ENCODE peak calls at places on chromosomes 11 and 22, in ten cellular contexts. H is fibroblast of lung; J is tibial artery; B is IMR-90; P is adrenal gland; Y is CD4-positive, CD25-positive, alpha-beta regulatory T cell; D is A549; V is GM23248; Z is upper lobe of right lung; A is astrocyte. X is an unnamed sample.
A peak's percentile ranks its signal among the peaks of the same experiment; 100 is the strongest.

GRCh38 chr11:112321521-112322172 is 61.0 kb upstream of the PLET1 start:
- DNase-seq in A (peak; percentile 92), Z (peak; percentile 85), P (peak; percentile 86), V (peak; percentile 50), Y (no peak), J (no peak), B (peak; percentile 89), D (no peak), H (peak; percentile 90), X (peak; percentile 99)

GRCh38 chr11:14642873-14643696 is 519 bp upstream of the PDE3B start:
- DNase-seq in P (no peak), B (no peak), H (no peak), J (no peak), Z (peak; percentile 61), D (no peak), A (no peak), V (no peak), Y (no peak), X (no peak)

GRCh38 chr22:28231423-28231822 is 312.4 kb upstream of the PITPNB start:
- DNase-seq in D (no peak), P (no peak), J (no peak), H (peak; percentile 83), A (peak; percentile 80), V (peak; percentile 52), Y (no peak), B (peak; percentile 52), Z (no peak), X (no peak)

GRCh38 chr11:127965947-127966668 is 621.2 kb downstream of the ETS1 start:
- DNase-seq in Z (no peak), B (peak; percentile 1), P (no peak), V (peak; percentile 55), J (no peak), Y (no peak), H (peak; percentile 3), D (no peak), A (peak; percentile 3), X (no peak)

GRCh38 chr11:36458129-36458918 is 51.7 kb downstream of the TRAF6 start:
- DNase-seq in H (no peak), J (no peak), B (no peak), D (no peak), A (no peak), P (no peak), Y (no peak), Z (no peak), V (no peak), X (no peak)

GRCh38 chr11:16610213-16610737 is 128.2 kb upstream of the C11orf58 start:
- DNase-seq in H (no peak), Y (no peak), V (no peak), D (no peak), P (no peak), B (no peak), J (no peak), A (no peak), Z (no peak), X (no peak)

GRCh38 chr11:44992181-44992582 is 41.5 kb upstream of the TP53I11 start:
- DNase-seq in V (peak; percentile 23), B (no peak), P (peak; percentile 45), Z (no peak), D (no peak), Y (no peak), J (no peak), A (no peak), H (no peak), X (no peak)

GRCh38 chr22:48478529-48479265 is 1349.0 kb downstream of the BRD1 start:
- DNase-seq in D (no peak), B (no peak), V (no peak), A (no peak), J (no peak), Y (no peak), H (no peak), P (no peak), Z (no peak), X (no peak)

GRCh38 chr11:35223429-35223828 is 84.5 kb downstream of the CD44 start:
- DNase-seq in P (no peak), Y (no peak), Z (no peak), H (peak; percentile 67), J (no peak), A (peak; percentile 60), B (peak; percentile 62), D (no peak), V (peak; percentile 67), X (no peak)

GRCh38 chr11:121304750-121305149 is 12.2 kb downstream of the SC5D start:
- DNase-seq in J (no peak), Z (no peak), B (peak; percentile 45), H (no peak), A (no peak), P (no peak), Y (no peak), V (peak; percentile 25), D (no peak), X (no peak)

GRCh38 chr11:121312483-121312882 is 19.9 kb downstream of the SC5D start:
- DNase-seq in P (no peak), V (no peak), H (no peak), J (no peak), A (no peak), Z (no peak), Y (no peak), D (no peak), B (no peak), X (no peak)

GRCh38 chr11:121311373-121311772 is 18.8 kb downstream of the SC5D start:
- DNase-seq in B (no peak), A (no peak), H (no peak), P (no peak), D (no peak), V (no peak), J (no peak), Y (no peak), Z (no peak), X (no peak)

GRCh38 chr11:121310908-121311307 is 18.3 kb downstream of the SC5D start:
- DNase-seq in V (no peak), J (no peak), A (no peak), Y (no peak), Z (no peak), P (no peak), B (no peak), D (no peak), H (no peak), X (no peak)

GRCh38 chr11:121309688-121310087 is 17.1 kb downstream of the SC5D start:
- DNase-seq in Y (no peak), V (no peak), J (no peak), A (no peak), Z (no peak), H (no peak), B (no peak), P (no peak), D (no peak), X (no peak)
- H3K4me1 ChIP-seq in Y (no peaks in the 10 kb centered on the region), V (peaks cover under 1% of the 10 kb centered on the region), J (no peaks in the 10 kb centered on the region), A (no peaks in the 10 kb centered on the region), Z (no peaks in the 10 kb centered on the region), H (no peaks in the 10 kb centered on the region), B (no peaks in the 10 kb centered on the region), P (no peaks in the 10 kb centered on the region), D (no peaks in the 10 kb centered on the region), X (no peaks in the 10 kb centered on the region)

DNA sequence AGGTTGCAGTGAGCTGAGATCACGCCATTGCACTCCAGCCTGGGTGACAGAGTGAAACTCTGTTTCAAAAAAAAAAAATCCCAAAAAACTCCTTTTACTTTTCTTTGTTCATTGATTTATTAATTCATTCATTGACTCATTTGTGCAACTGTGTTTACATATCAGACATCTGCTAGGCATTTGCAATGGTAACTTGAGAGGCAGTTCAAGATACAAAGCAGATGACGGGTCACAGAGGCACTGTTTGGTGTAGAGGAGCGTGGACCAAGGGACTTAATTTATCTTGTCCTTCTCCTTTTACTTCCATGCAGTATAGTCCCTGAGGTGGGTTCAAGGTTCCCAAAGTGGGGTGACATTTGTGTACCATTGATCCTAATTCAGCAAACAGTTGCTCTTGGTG is 71.4 kb downstream of the KIAA1671 start:
- DNase-seq in H (no peak), B (no peak), V (no peak), Y (no peak), J (no peak), P (no peak), Z (no peak), A (no peak), D (no peak), X (no peak)
- H3K4me1 ChIP-seq in H (no peaks in the 10 kb centered on the region), B (no peaks in the 10 kb centered on the region), V (peaks cover 13% of the 10 kb centered on the region), Y (no peaks in the 10 kb centered on the region), J (no peaks in the 10 kb centered on the region), P (peaks cover 34% of the 10 kb centered on the region), Z (no peaks in the 10 kb centered on the region), A (peaks cover 7% of the 10 kb centered on the region), D (peaks cover 17% of the 10 kb centered on the region), X (peaks cover 22% of the 10 kb centered on the region)

GRCh38 chr11:23704183-23704582 is 792.7 kb upstream of the LUZP2 start:
- DNase-seq in A (no peak), H (no peak), V (no peak), P (no peak), Y (no peak), Z (no peak), J (no peak), D (no peak), B (no peak), X (no peak)
- H3K4me1 ChIP-seq in A (no peaks in the 10 kb centered on the region), H (no peaks in the 10 kb centered on the region), V (no peaks in the 10 kb centered on the region), P (no peaks in the 10 kb centered on the region), Y (no peaks in the 10 kb centered on the region), Z (no peaks in the 10 kb centered on the region), J (no peaks in the 10 kb centered on the region), D (no peaks in the 10 kb centered on the region), B (no peaks in the 10 kb centered on the region), X (no peaks in the 10 kb centered on the region)

GRCh38 chr22:39246217-39246616 is 1.4 kb upstream of the PDGFB start:
- DNase-seq in P (no peak), H (no peak), D (no peak), B (no peak), J (no peak), V (no peak), Z (no peak), Y (no peak), A (no peak), X (no peak)

GRCh38 chr22:39247379-39247778 is 2.6 kb upstream of the PDGFB start:
- DNase-seq in B (no peak), Y (no peak), J (no peak), V (no peak), Z (no peak), H (no peak), A (no peak), D (no peak), P (no peak), X (no peak)

GRCh38 chr22:39245130-39246039 is 603 bp upstream of the PDGFB start:
- DNase-seq in Y (no peak), P (no peak), J (no peak), A (no peak), H (no peak), D (no peak), B (no peak), V (no peak), Z (no peak), X (no peak)

GRCh38 chr22:39248254-39248653 is 3.5 kb upstream of the PDGFB start:
- DNase-seq in P (no peak), A (no peak), D (no peak), B (no peak), Y (no peak), Z (no peak), J (no peak), V (no peak), H (peak; percentile 38), X (no peak)

DNA sequence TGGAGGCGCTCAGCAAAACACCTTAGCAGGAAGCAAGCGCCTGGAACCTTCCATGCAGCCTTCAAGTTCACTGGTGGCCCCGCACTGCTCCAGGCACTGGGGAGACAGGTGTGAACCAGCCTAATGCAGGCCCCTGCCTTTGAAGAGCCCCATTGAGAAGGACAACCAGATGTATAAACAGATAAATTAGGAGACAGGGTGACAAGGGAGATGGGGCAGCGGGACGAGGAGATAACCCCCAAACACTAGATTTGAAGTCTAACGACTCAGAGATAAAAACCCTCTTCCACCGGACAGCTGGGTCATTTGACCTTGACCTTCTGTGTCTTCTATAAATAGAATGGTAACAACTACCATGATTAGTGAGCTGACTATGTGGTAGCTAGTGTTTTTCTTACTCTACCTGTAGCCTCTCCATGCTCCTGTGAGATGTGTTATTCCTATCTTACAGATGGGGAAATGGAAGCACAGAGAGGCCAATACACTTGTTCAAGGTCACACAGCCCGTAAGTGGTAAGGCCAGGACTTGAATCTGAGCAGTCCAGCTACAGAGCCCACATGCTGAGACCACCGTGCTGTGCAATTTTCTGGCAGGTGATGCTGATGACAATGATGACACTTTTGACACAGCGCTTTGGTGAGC is 2.0 kb upstream of the PDGFB start:
- DNase-seq in Y (no peak), J (no peak), H (no peak), D (no peak), P (no peak), A (no peak), V (no peak), Z (no peak), B (no peak), X (no peak)
- H3K4me1 ChIP-seq in Y (peaks cover 18% of the 10 kb centered on the region), J (no peaks in the 10 kb centered on the region), H (peaks cover 3% of the 10 kb centered on the region), D (peaks cover 13% of the 10 kb centered on the region), P (peaks cover 17% of the 10 kb centered on the region), A (peaks cover 12% of the 10 kb centered on the region), V (peaks cover 12% of the 10 kb centered on the region), Z (peaks cover 16% of the 10 kb centered on the region), B (peaks cover 13% of the 10 kb centered on the region), X (no peaks in the 10 kb centered on the region)

X was measured in foreskin keratinocyte.